ENCODE peak calls at places on chromosomes 12 and 14, in six cellular contexts. L, B, K, U, G and Y are unnamed samples.

GRCh38 chr14:20627337-20628032 is 14.0 kb downstream of the OR6S1 start:
- DNase-seq in L (no peak), B (no peak), K (no peak), U (no peak), G (no peak), Y (no peak)

GRCh38 chr12:112236786-112237185 is 111.4 kb downstream of the TRAFD1 start:
- DNase-seq in L (no peak), B (no peak), K (no peak), U (no peak), G (no peak), Y (no peak)

GRCh38 chr12:92034858-92035401 is 110.7 kb downstream of the BTG1 start:
- DNase-seq in L (peak; percentile 77), B (peak; percentile 34), K (peak; percentile 89), U (peak; percentile 54), G (peak; percentile 39), Y (peak; percentile 75)

GRCh38 chr12:122125452-122126341 is 47.1 kb downstream of the MLXIP start:
- DNase-seq in L (no peak), B (no peak), K (no peak), U (no peak), G (peak; percentile 10), Y (no peak)

GRCh38 chr12:39581592-39581991 is 38.0 kb downstream of the ABCD2 start:
- DNase-seq in L (no peak), B (no peak), K (no peak), U (peak; percentile 5), G (no peak), Y (no peak)

GRCh38 chr14:88974991-88975835 is 150.8 kb downstream of the TTC8 start:
- DNase-seq in L (no peak), B (no peak), K (no peak), U (peak; percentile 35), G (no peak), Y (no peak)

GRCh38 chr12:581321-581720 is 81.9 kb downstream of the NINJ2 start:
- DNase-seq in L (no peak), B (no peak), K (no peak), U (no peak), G (no peak), Y (no peak)

GRCh38 chr14:68164723-68165122 is 345.1 kb downstream of the RAD51B start:
- DNase-seq in L (no peak), B (no peak), K (no peak), U (no peak), G (no peak), Y (no peak)

GRCh38 chr14:80942158-80942738 is 710 bp upstream of the CEP128 start:
- DNase-seq in L (no peak), B (no peak), K (peak; percentile 60), U (no peak), G (no peak), Y (no peak)

GRCh38 chr12:19970826-19971225 is 397.5 kb upstream of the PDE3A start:
- DNase-seq in L (no peak), B (no peak), K (no peak), U (no peak), G (no peak), Y (no peak)

GRCh38 chr14:94823556-94824341 is 53.8 kb upstream of the GSC start:
- DNase-seq in L (no peak), B (no peak), K (no peak), U (no peak), G (no peak), Y (peak; percentile 3)

GRCh38 chr12:26028953-26029740 is 70.7 kb downstream of the RASSF8 start:
- DNase-seq in L (peak; percentile 21), B (no peak), K (peak; percentile 72), U (peak; percentile 50), G (peak; percentile 1), Y (peak; percentile 31)